ENCODE peak calls at places on chromosome 17, in five cellular contexts. E, M, W, H and Y are unnamed samples.

GRCh38 chr17:2982854-2983636 is 80.4 kb downstream of the OR1D5 start:
- DNase-seq in E (peak; percentile 90), M (no peak), W (peak; percentile 73), H (no peak), Y (no peak)

GRCh38 chr17:33115957-33116680 is 124.5 kb downstream of the SPACA3 start:
- DNase-seq in E (no peak), M (no peak), W (peak; percentile 44), H (no peak), Y (no peak)

GRCh38 chr17:43547189-43547550 is 1.0 kb upstream of the ETV4 start:
- DNase-seq in E (no peak), M (no peak), W (no peak), H (no peak), Y (no peak)

GRCh38 chr17:3590768-3591167 is 18.4 kb downstream of the TRPV1 start:
- DNase-seq in E (no peak), M (no peak), W (no peak), H (no peak), Y (no peak)

GRCh38 chr17:74987909-74988711 is 678 bp downstream of the CDR2L start:
- DNase-seq in E (peak; percentile 63), M (no peak), W (peak; percentile 93), H (no peak), Y (peak; percentile 26)

GRCh38 chr17:6496116-6496481 is 51.8 kb downstream of the PIMREG start:
- DNase-seq in E (no peak), M (no peak), W (no peak), H (no peak), Y (peak; percentile 58)

GRCh38 chr17:77606865-77607210 is 351.7 kb upstream of the TNRC6C start:
- DNase-seq in E (no peak), M (no peak), W (no peak), H (no peak), Y (no peak)

GRCh38 chr17:77863814-77864161 is 94.7 kb upstream of the TNRC6C start:
- DNase-seq in E (no peak), M (no peak), W (peak; percentile 70), H (no peak), Y (no peak)

GRCh38 chr17:54180919-54181318 is 358.2 kb downstream of the KIF2B start:
- DNase-seq in E (no peak), M (no peak), W (no peak), H (no peak), Y (no peak)

GRCh38 chr17:81579821-81580321 is 27.7 kb upstream of the FAAP100 start:
- DNase-seq in E (no peak), M (no peak), W (no peak), H (no peak), Y (no peak)

GRCh38 chr17:14926526-14927122 is 338.5 kb downstream of the PMP22 start:
- DNase-seq in E (peak; percentile 6), M (peak; percentile 65), W (peak; percentile 85), H (peak; percentile 22), Y (peak; percentile 63)

GRCh38 chr17:40346061-40346767 is 18.3 kb downstream of the GJD3 start:
- DNase-seq in E (no peak), M (no peak), W (no peak), H (no peak), Y (no peak)

GRCh38 chr17:1998426-1998784 is 26.7 kb downstream of the RTN4RL1 start:
- DNase-seq in E (no peak), M (no peak), W (no peak), H (no peak), Y (no peak)

GRCh38 chr17:66200685-66201092 is 8.8 kb upstream of the CEP112 start:
- DNase-seq in E (no peak), M (peak; percentile 58), W (peak; percentile 79), H (peak; percentile 17), Y (peak; percentile 59)

GRCh38 chr17:71251276-71251675 is 869.5 kb upstream of the SOX9 start:
- DNase-seq in E (no peak), M (no peak), W (no peak), H (no peak), Y (no peak)

GRCh38 chr17:10583834-10584233 is 34.4 kb upstream of the MYH2 start:
- DNase-seq in E (no peak), M (no peak), W (no peak), H (no peak), Y (no peak)

GRCh38 chr17:72388765-72389473 is 268.1 kb downstream of the SOX9 start:
- DNase-seq in E (no peak), M (no peak), W (no peak), H (no peak), Y (no peak)
- TF ChIP-seq CTCF in E (no peak), M (no peak), W (no peak), H (no peak), Y (no peak)

GRCh38 chr17:60637683-60638082 is 37.7 kb downstream of the PPM1D start:
- DNase-seq in E (no peak), M (no peak), W (no peak), H (no peak), Y (no peak)

GRCh38 chr17:60641126-60641525 is 36.5 kb upstream of the BCAS3 start:
- DNase-seq in E (no peak), M (no peak), W (no peak), H (no peak), Y (no peak)

GRCh38 chr17:60640503-60640902 is 37.1 kb upstream of the BCAS3 start:
- DNase-seq in E (no peak), M (no peak), W (peak; percentile 7), H (no peak), Y (no peak)

GRCh38 chr17:60641810-60642220 is 35.8 kb upstream of the BCAS3 start:
- DNase-seq in E (peak; percentile 31), M (peak; percentile 68), W (peak; percentile 91), H (peak; percentile 27), Y (peak; percentile 58)

GRCh38 chr17:60639019-60639330 is 38.7 kb upstream of the BCAS3 start:
- DNase-seq in E (no peak), M (no peak), W (no peak), H (no peak), Y (no peak)
- TF ChIP-seq CTCF in E (no peak), M (no peak), W (no peak), H (peak; percentile 42), Y (no peak)

GRCh38 chr17:29661220-29661619 is 38.5 kb upstream of the CORO6 start:
- DNase-seq in E (no peak), M (no peak), W (no peak), H (no peak), Y (no peak)

GRCh38 chr17:29664743-29665479 is 42.2 kb upstream of the CORO6 start:
- DNase-seq in E (no peak), M (no peak), W (peak; percentile 55), H (peak; percentile 67), Y (peak; percentile 18)

GRCh38 chr17:29667969-29668368 is 45.3 kb upstream of the CORO6 start:
- DNase-seq in E (no peak), M (no peak), W (no peak), H (no peak), Y (no peak)

GRCh38 chr17:29663155-29663554 is 40.4 kb upstream of the CORO6 start:
- DNase-seq in E (peak; percentile 60), M (no peak), W (peak; percentile 33), H (no peak), Y (no peak)

GRCh38 chr17:29665480-29665807 is 42.7 kb upstream of the CORO6 start:
- DNase-seq in E (no peak), M (no peak), W (no peak), H (no peak), Y (no peak)
- TF ChIP-seq CTCF in E (no peak), M (no peak), W (no peak), H (no peak), Y (no peak)

GRCh38 chr17:36602924-36603384 is 1.6 kb downstream of the MRM1 start:
- DNase-seq in E (no peak), M (peak; percentile 82), W (peak; percentile 80), H (peak; percentile 56), Y (peak; percentile 86)
- TF ChIP-seq CTCF in E (peak; percentile 62), M (peak; percentile 87), W (peak; percentile 83), H (peak; percentile 78), Y (peak; percentile 90)